ENCODE peak calls at places on chromosome 20, in ten cellular contexts. X, J, L, W, T, O, V, M, R and S are unnamed samples.

GRCh38 chr20:15205719-15206118 is 868.3 kb upstream of the FLRT3 start:
- DNase-seq in X (no peak), J (no peak), L (no peak), W (no peak), T (no peak), O (no peak), V (no peak), M (no peak), R (no peak), S (no peak)

GRCh38 chr20:59413326-59413865 is 113.0 kb downstream of the EDN3 start:
- DNase-seq in X (no peak), J (no peak), L (no peak), W (no peak), T (no peak), O (no peak), V (no peak), M (no peak), R (no peak), S (no peak)

GRCh38 chr20:63682384-63683139 is 13.9 kb upstream of the TNFRSF6B start:
- DNase-seq in X (no peak), J (no peak), L (no peak), W (peak; percentile 80), T (no peak), O (no peak), V (peak; percentile 100), M (peak; percentile 92), R (no peak), S (no peak)

GRCh38 chr20:15560936-15561531 is 1012.2 kb downstream of the KIF16B start:
- DNase-seq in X (no peak), J (no peak), L (no peak), W (no peak), T (no peak), O (no peak), V (no peak), M (no peak), R (no peak), S (no peak)

GRCh38 chr20:58544301-58544700 is 29.1 kb upstream of the APCDD1L start:
- DNase-seq in X (no peak), J (no peak), L (no peak), W (no peak), T (no peak), O (no peak), V (no peak), M (no peak), R (no peak), S (no peak)

GRCh38 chr20:10800288-10800687 is 126.5 kb upstream of the JAG1 start:
- DNase-seq in X (no peak), J (no peak), L (no peak), W (no peak), T (no peak), O (no peak), V (no peak), M (no peak), R (no peak), S (no peak)

GRCh38 chr20:25279403-25279802 is 31.5 kb downstream of the PYGB start:
- DNase-seq in X (no peak), J (no peak), L (no peak), W (no peak), T (no peak), O (no peak), V (no peak), M (no peak), R (no peak), S (no peak)

GRCh38 chr20:2859330-2860121 is 13.8 kb upstream of the PTPRA start:
- DNase-seq in X (peak; percentile 20), J (no peak), L (no peak), W (no peak), T (no peak), O (no peak), V (no peak), M (no peak), R (no peak), S (no peak)

GRCh38 chr20:50932016-50932338 is 740 bp upstream of the ADNP start:
- DNase-seq in X (no peak), J (no peak), L (no peak), W (no peak), T (no peak), O (no peak), V (peak; percentile 26), M (no peak), R (no peak), S (no peak)

GRCh38 chr20:750801-751200 is 17.5 kb downstream of the SLC52A3 start:
- DNase-seq in X (no peak), J (no peak), L (no peak), W (no peak), T (no peak), O (no peak), V (no peak), M (peak; percentile 7), R (no peak), S (no peak)

GRCh38 chr20:63873477-63873971 is 8.5 kb downstream of the TPD52L2 start:
- DNase-seq in X (no peak), J (no peak), L (no peak), W (peak; percentile 43), T (no peak), O (no peak), V (peak; percentile 97), M (peak; percentile 93), R (no peak), S (no peak)

GRCh38 chr20:31674895-31675827 is 37.4 kb downstream of the COX4I2 start:
- DNase-seq in X (peak; percentile 47), J (peak; percentile 14), L (peak; percentile 17), W (peak; percentile 67), T (no peak), O (peak; percentile 74), V (peak; percentile 95), M (peak; percentile 90), R (peak; percentile 43), S (peak; percentile 28)

GRCh38 chr20:17972121-17972520 is 3.3 kb downstream of the MGME1 start:
- DNase-seq in X (no peak), J (no peak), L (no peak), W (no peak), T (no peak), O (no peak), V (no peak), M (peak; percentile 60), R (no peak), S (no peak)

GRCh38 chr20:56609321-56609720 is 19.8 kb upstream of the TFAP2C start:
- DNase-seq in X (no peak), J (no peak), L (no peak), W (no peak), T (no peak), O (no peak), V (no peak), M (no peak), R (no peak), S (no peak)

GRCh38 chr20:19909696-19910095 is 107.5 kb upstream of the NAA20 start:
- DNase-seq in X (no peak), J (no peak), L (no peak), W (peak; percentile 80), T (no peak), O (no peak), V (no peak), M (no peak), R (no peak), S (no peak)

GRCh38 chr20:56957737-56958553 is 308.5 kb downstream of the BMP7 start:
- DNase-seq in X (no peak), J (no peak), L (no peak), W (no peak), T (no peak), O (no peak), V (no peak), M (peak; percentile 29), R (no peak), S (no peak)

GRCh38 chr20:62461834-62462233 is 14.0 kb downstream of the GATA5 start:
- DNase-seq in X (no peak), J (no peak), L (no peak), W (no peak), T (no peak), O (no peak), V (no peak), M (no peak), R (no peak), S (no peak)

GRCh38 chr20:34834459-34834893 is 9.0 kb upstream of the NCOA6 start:
- DNase-seq in X (peak; percentile 41), J (no peak), L (no peak), W (no peak), T (peak; percentile 22), O (no peak), V (peak; percentile 72), M (peak; percentile 60), R (no peak), S (no peak)

GRCh38 chr20:49797292-49797628 is 15.4 kb upstream of the SLC9A8 start:
- DNase-seq in X (no peak), J (no peak), L (no peak), W (peak; percentile 59), T (no peak), O (no peak), V (no peak), M (no peak), R (no peak), S (no peak)

GRCh38 chr20:11453430-11453829 is 464.3 kb upstream of the BTBD3 start:
- DNase-seq in X (no peak), J (no peak), L (no peak), W (no peak), T (no peak), O (no peak), V (peak; percentile 81), M (peak; percentile 86), R (no peak), S (no peak)

GRCh38 chr20:409697-410559 is 1.8 kb downstream of the RBCK1 start:
- DNase-seq in X (no peak), J (no peak), L (no peak), W (peak; percentile 49), T (no peak), O (no peak), V (no peak), M (no peak), R (no peak), S (no peak)

GRCh38 chr20:39871013-39871412 is 818.0 kb downstream of the MAFB start:
- DNase-seq in X (no peak), J (no peak), L (no peak), W (no peak), T (no peak), O (no peak), V (no peak), M (no peak), R (no peak), S (no peak)

GRCh38 chr20:18258126-18258860 is 30.0 kb upstream of the ZNF133 start:
- DNase-seq in X (peak; percentile 18), J (no peak), L (no peak), W (no peak), T (no peak), O (no peak), V (peak; percentile 17), M (no peak), R (no peak), S (no peak)

GRCh38 chr20:49646126-49646525 is 67.6 kb downstream of the B4GALT5 start:
- DNase-seq in X (no peak), J (no peak), L (no peak), W (no peak), T (no peak), O (no peak), V (peak; percentile 90), M (peak; percentile 73), R (no peak), S (no peak)

GRCh38 chr20:21156266-21156665 is 30.4 kb downstream of the KIZ start:
- DNase-seq in X (no peak), J (no peak), L (no peak), W (no peak), T (no peak), O (no peak), V (peak; percentile 59), M (peak; percentile 88), R (no peak), S (no peak)

GRCh38 chr20:18001131-18001921 is 32.5 kb downstream of the MGME1 start:
- DNase-seq in X (peak; percentile 61), J (no peak), L (peak; percentile 7), W (peak; percentile 86), T (no peak), O (no peak), V (peak; percentile 21), M (peak; percentile 97), R (no peak), S (no peak)

GRCh38 chr20:2398453-2398852 is 17.8 kb downstream of the TGM6 start:
- DNase-seq in X (no peak), J (no peak), L (no peak), W (no peak), T (no peak), O (no peak), V (peak; percentile 24), M (no peak), R (no peak), S (no peak)

GRCh38 chr20:44601801-44602204 is 19.4 kb downstream of the PKIG start:
- DNase-seq in X (peak; percentile 40), J (no peak), L (no peak), W (peak; percentile 76), T (no peak), O (no peak), V (no peak), M (peak; percentile 91), R (no peak), S (peak; percentile 21)